ENCODE peak calls at places on chromosomes 13 and 19, in four cellular contexts. One of them, this sample, is unnamed.

GRCh38 chr19:15262011-15262410 is 29.8 kb upstream of the EPHX3 start:
- DNase-seq in ureter: no peak
- DNase-seq in colonic mucosa: no peak
- DNase-seq in stimulated activated CD4-positive, alpha-beta T cell treated with anti-CD3 and anti-CD28 coated beads, Interleukin-2, amount 100 ng/mL, for 24 hours: no peak
- DNase-seq in this sample: no peak

GRCh38 chr19:55156202-55157063 is 1.1 kb downstream of the TNNI3 start:
- DNase-seq in ureter: no peak
- DNase-seq in colonic mucosa: peak
- DNase-seq in stimulated activated CD4-positive, alpha-beta T cell treated with anti-CD3 and anti-CD28 coated beads, Interleukin-2, amount 100 ng/mL, for 24 hours: peak
- DNase-seq in this sample: no peak

GRCh38 chr13:93413972-93414717 is 187.5 kb downstream of the GPC6 start:
- DNase-seq in ureter: no peak
- DNase-seq in colonic mucosa: no peak
- DNase-seq in stimulated activated CD4-positive, alpha-beta T cell treated with anti-CD3 and anti-CD28 coated beads, Interleukin-2, amount 100 ng/mL, for 24 hours: no peak
- DNase-seq in this sample: no peak

GRCh38 chr19:3980353-3981251 is 4.7 kb downstream of the EEF2 start:
- DNase-seq in ureter: peak
- DNase-seq in colonic mucosa: no peak
- DNase-seq in stimulated activated CD4-positive, alpha-beta T cell treated with anti-CD3 and anti-CD28 coated beads, Interleukin-2, amount 100 ng/mL, for 24 hours: no peak
- DNase-seq in this sample: no peak

GRCh38 chr19:29636553-29637325 is 28.5 kb upstream of the PLEKHF1 start:
- DNase-seq in ureter: no peak
- DNase-seq in colonic mucosa: no peak
- DNase-seq in stimulated activated CD4-positive, alpha-beta T cell treated with anti-CD3 and anti-CD28 coated beads, Interleukin-2, amount 100 ng/mL, for 24 hours: no peak
- DNase-seq in this sample: no peak

GRCh38 chr13:22111961-22112360 is 441.1 kb downstream of the FGF9 start:
- DNase-seq in ureter: no peak
- DNase-seq in colonic mucosa: no peak
- DNase-seq in stimulated activated CD4-positive, alpha-beta T cell treated with anti-CD3 and anti-CD28 coated beads, Interleukin-2, amount 100 ng/mL, for 24 hours: no peak
- DNase-seq in this sample: no peak

GRCh38 chr19:926595-927043 is 784 bp downstream of the ARID3A start:
- DNase-seq in ureter: no peak
- DNase-seq in colonic mucosa: peak
- DNase-seq in stimulated activated CD4-positive, alpha-beta T cell treated with anti-CD3 and anti-CD28 coated beads, Interleukin-2, amount 100 ng/mL, for 24 hours: peak
- DNase-seq in this sample: no peak

GRCh38 chr13:112984501-112984900 is 15.5 kb downstream of the MCF2L start:
- DNase-seq in ureter: no peak
- DNase-seq in colonic mucosa: no peak
- DNase-seq in stimulated activated CD4-positive, alpha-beta T cell treated with anti-CD3 and anti-CD28 coated beads, Interleukin-2, amount 100 ng/mL, for 24 hours: no peak
- DNase-seq in this sample: no peak

This sample was measured in cerebellum.